ENCODE peak calls at places on chromosomes 11 and 22, in five cellular contexts. W is sciatic nerve; U is stimulated activated naive CD4-positive, alpha-beta T cell; B is activated CD8-positive, alpha-beta memory T cell treated with anti-CD3 and anti-CD28 coated beads, Interleukin-2, amount 50 U/mL, for 48 hours; C is aorta. R is an unnamed sample.

GRCh38 chr22:27252282-27253049 is 549.1 kb downstream of the MN1 start:
- DNase-seq in W (no peak), U (no peak), B (no peak), C (no peak), R (no peak)

GRCh38 chr11:63761173-63761572 is 7.4 kb downstream of the ZFTA start:
- DNase-seq in W (no peak), U (no peak), B (no peak), C (no peak), R (no peak)

GRCh38 chr11:59767212-59767611 is 12.0 kb downstream of the STX3 start:
- DNase-seq in W (no peak), U (no peak), B (no peak), C (no peak), R (no peak)

GRCh38 chr11:122817121-122817520 is 21.2 kb upstream of the CRTAM start:
- DNase-seq in W (no peak), U (no peak), B (no peak), C (no peak), R (peak; percentile 13)

GRCh38 chr22:17121235-17122195 is at the start of gene TMEM121B:
- DNase-seq in W (peak; percentile 79), U (no peak), B (peak; percentile 61), C (peak; percentile 84), R (peak; percentile 47)

GRCh38 chr11:122186439-122187080 is 70.5 kb upstream of the BLID start:
- DNase-seq in W (no peak), U (no peak), B (no peak), C (no peak), R (no peak)

GRCh38 chr11:61091373-61092279 is 10.7 kb upstream of the CD5 start:
- DNase-seq in W (no peak), U (no peak), B (peak; percentile 69), C (no peak), R (no peak)

GRCh38 chr11:79404325-79404724 is 36.5 kb downstream of the TENM4 start:
- DNase-seq in W (no peak), U (no peak), B (no peak), C (no peak), R (no peak)

GRCh38 chr11:28738549-28738948 is 630.4 kb downstream of the METTL15 start:
- DNase-seq in W (no peak), U (no peak), B (no peak), C (no peak), R (no peak)